ENCODE peak calls at places on chromosomes 4 and X, in six cellular contexts. N, F, W, G, L and X are unnamed samples.

GRCh38 chr4:16026155-16026761 is 57.6 kb downstream of the PROM1 start:
- DNase-seq in G (no peak), L (no peak), N (peak), F (no peak), W (no peak), X (peak)

GRCh38 chr4:150237110-150237852 is 159.0 kb downstream of the DCLK2 start:
- DNase-seq in G (no peak), F (no peak), L (no peak), W (no peak), N (peak), X (peak)

GRCh38 chr4:171601091-171601490 is 212.1 kb upstream of the GALNTL6 start:
- DNase-seq in L (no peak), N (no peak), G (no peak), W (no peak), F (no peak), X (no peak)

GRCh38 chrX:49184294-49185061 is 1.7 kb downstream of the PRICKLE3 start:
- DNase-seq in F (peak), N (peak), L (peak), G (peak), W (peak), X (peak)

GRCh38 chr4:41006141-41006540 is 208.2 kb downstream of the APBB2 start:
- DNase-seq in N (no peak), F (no peak), W (no peak), L (no peak), G (no peak), X (peak)

GRCh38 chrX:153693216-153694086 is 5.7 kb downstream of the SLC6A8 start:
- DNase-seq in F (no peak), G (no peak), N (no peak), W (no peak), L (no peak), X (no peak)

GRCh38 chrX:8144925-8145324 is 26.1 kb downstream of the VCX2 start:
- DNase-seq in F (no peak), L (no peak), N (no peak), W (no peak), G (no peak), X (no peak)

GRCh38 chr4:152950402-152951274 is 14.5 kb downstream of the FHDC1 start:
- DNase-seq in L (no peak), W (no peak), G (no peak), F (no peak), N (no peak), X (no peak)

GRCh38 chr4:10078481-10079233 is 37.9 kb downstream of the WDR1 start:
- DNase-seq in L (no peak), F (no peak), G (peak), N (no peak), W (peak), X (no peak)

GRCh38 chr4:90570615-90571014 is 443.4 kb downstream of the CCSER1 start:
- DNase-seq in N (no peak), F (no peak), G (no peak), L (no peak), W (no peak), X (no peak)

GRCh38 chrX:14533867-14534266 is 4.5 kb downstream of the GLRA2 start:
- DNase-seq in L (no peak), G (no peak), N (no peak), F (no peak), W (no peak), X (no peak)